ENCODE peak calls at places on chromosome 10, in eight cellular contexts. F is naive thymus-derived CD8-positive, alpha-beta T cell; D is breast epithelium; A is esophagus muscularis mucosa; X is NCI-H2081; E is stimulated activated CD4-positive, alpha-beta T cell treated with anti-CD3 and anti-CD28 coated beads, Interleukin-2, amount 100 ng/mL, for 48 hours; C is GM04503; J is amygdala. M is an unnamed sample.

GRCh38 chr10:57664815-57665214 is 602.9 kb downstream of the IPMK start:
- DNase-seq in F (no peak), D (no peak), A (no peak), X (no peak), E (no peak), C (no peak), J (no peak), M (no peak)

GRCh38 chr10:132420469-132421376 is 23.7 kb downstream of the PWWP2B start:
- DNase-seq in F (no peak), D (no peak), A (no peak), X (no peak), E (no peak), C (no peak), J (no peak), M (no peak)

GRCh38 chr10:85642082-85642420 is 724.5 kb downstream of the GRID1 start:
- DNase-seq in F (no peak), D (no peak), A (no peak), X (no peak), E (no peak), C (no peak), J (no peak), M (peak; percentile 2)

GRCh38 chr10:57579926-57580325 is 687.8 kb downstream of the IPMK start:
- DNase-seq in F (no peak), D (no peak), A (no peak), X (peak; percentile 5), E (no peak), C (peak; percentile 3), J (no peak), M (no peak)

GRCh38 chr10:58555170-58555929 is 42.7 kb downstream of the BICC1 start:
- DNase-seq in F (no peak), D (no peak), A (no peak), X (no peak), E (no peak), C (no peak), J (no peak), M (no peak)

GRCh38 chr10:107687702-107688101 is 523.2 kb upstream of the SORCS1 start:
- DNase-seq in F (no peak), D (no peak), A (no peak), X (no peak), E (no peak), C (no peak), J (no peak), M (no peak)

GRCh38 chr10:67650558-67650957 is 45.4 kb downstream of the CTNNA3 start:
- DNase-seq in F (no peak), D (no peak), A (no peak), X (no peak), E (no peak), C (no peak), J (no peak), M (no peak)

GRCh38 chr10:87945994-87946393 is 82.6 kb downstream of the PTEN start:
- DNase-seq in F (no peak), D (no peak), A (no peak), X (no peak), E (no peak), C (no peak), J (no peak), M (no peak)

GRCh38 chr10:60524541-60524940 is 134.9 kb upstream of the ANK3 start:
- DNase-seq in F (no peak), D (no peak), A (no peak), X (no peak), E (peak; percentile 4), C (peak; percentile 2), J (no peak), M (no peak)

GRCh38 chr10:80382989-80383388 is 25.4 kb upstream of the PRXL2A start:
- DNase-seq in F (peak; percentile 75), D (no peak), A (no peak), X (peak; percentile 8), E (peak; percentile 25), C (no peak), J (no peak), M (no peak)

GRCh38 chr10:14585287-14586193 is 189.2 kb downstream of the FAM107B start:
- DNase-seq in F (no peak), D (no peak), A (no peak), X (no peak), E (no peak), C (no peak), J (no peak), M (no peak)

GRCh38 chr10:110007171-110007700 is 548 bp upstream of the ADD3 start:
- DNase-seq in F (no peak), D (peak; percentile 52), A (no peak), X (no peak), E (peak; percentile 42), C (no peak), J (peak; percentile 71), M (no peak)

GRCh38 chr10:11225935-11226334 is 208.3 kb downstream of the CELF2 start:
- DNase-seq in F (peak; percentile 35), D (no peak), A (no peak), X (peak; percentile 14), E (peak; percentile 48), C (no peak), J (no peak), M (no peak)

GRCh38 chr10:113058175-113058961 is 108.3 kb downstream of the TCF7L2 start:
- DNase-seq in F (no peak), D (no peak), A (no peak), X (no peak), E (no peak), C (peak; percentile 44), J (no peak), M (peak; percentile 86)

GRCh38 chr10:33616921-33617320 is 282.5 kb upstream of the NRP1 start:
- DNase-seq in F (no peak), D (no peak), A (no peak), X (no peak), E (no peak), C (no peak), J (no peak), M (no peak)

GRCh38 chr10:125662616-125663015 is 20.3 kb downstream of the TEX36 start:
- DNase-seq in F (no peak), D (no peak), A (no peak), X (no peak), E (no peak), C (no peak), J (no peak), M (no peak)

GRCh38 chr10:25547391-25547790 is 372.6 kb downstream of the GPR158 start:
- DNase-seq in F (no peak), D (no peak), A (no peak), X (no peak), E (no peak), C (no peak), J (no peak), M (no peak)

GRCh38 chr10:1620803-1621202 is 116.5 kb downstream of the ADARB2 start:
- DNase-seq in F (no peak), D (no peak), A (no peak), X (no peak), E (no peak), C (no peak), J (no peak), M (no peak)

GRCh38 chr10:50216894-50217293 is 34.4 kb downstream of the ASAH2 start:
- DNase-seq in F (no peak), D (no peak), A (no peak), X (no peak), E (no peak), C (peak; percentile 29), J (no peak), M (no peak)

GRCh38 chr10:17523917-17524316 is 69.5 kb upstream of the ST8SIA6 start:
- DNase-seq in F (no peak), D (no peak), A (no peak), X (no peak), E (no peak), C (no peak), J (no peak), M (no peak)

GRCh38 chr10:117535752-117536358 is 6.7 kb upstream of the EMX2 start:
- DNase-seq in F (no peak), D (no peak), A (no peak), X (no peak), E (no peak), C (no peak), J (no peak), M (no peak)

GRCh38 chr10:129964611-129965417 is 740 bp upstream of the EBF3 start:
- DNase-seq in F (no peak), D (no peak), A (no peak), X (no peak), E (no peak), C (no peak), J (no peak), M (peak; percentile 87)

GRCh38 chr10:34200355-34200901 is 614.7 kb downstream of the PARD3 start:
- DNase-seq in F (no peak), D (no peak), A (no peak), X (no peak), E (no peak), C (no peak), J (peak; percentile 3), M (no peak)

GRCh38 chr10:4623200-4623599 is 202.8 kb upstream of the AKR1E2 start:
- DNase-seq in F (no peak), D (no peak), A (no peak), X (no peak), E (no peak), C (no peak), J (no peak), M (no peak)

GRCh38 chr10:13750299-13751190 is 163.8 kb downstream of the PRPF18 start:
- DNase-seq in F (no peak), D (no peak), A (no peak), X (no peak), E (no peak), C (no peak), J (no peak), M (peak; percentile 53)

GRCh38 chr10:111106081-111106480 is 29.3 kb downstream of the ADRA2A start:
- DNase-seq in F (no peak), D (no peak), A (no peak), X (no peak), E (no peak), C (no peak), J (no peak), M (no peak)

GRCh38 chr10:86943316-86944030 is 13.9 kb downstream of the MMRN2 start:
- DNase-seq in F (no peak), D (no peak), A (no peak), X (no peak), E (no peak), C (no peak), J (no peak), M (no peak)

GRCh38 chr10:95963202-95963991 is 55.6 kb downstream of the CC2D2B start:
- DNase-seq in F (peak; percentile 21), D (no peak), A (no peak), X (no peak), E (no peak), C (no peak), J (no peak), M (no peak)

GRCh38 chr10:79116801-79117723 is 48.3 kb downstream of the ZMIZ1 start:
- DNase-seq in F (no peak), D (no peak), A (no peak), X (no peak), E (no peak), C (no peak), J (no peak), M (no peak)

GRCh38 chr10:125155669-125156068 is 4.7 kb downstream of the CTBP2 start:
- DNase-seq in F (no peak), D (no peak), A (no peak), X (no peak), E (no peak), C (no peak), J (no peak), M (peak; percentile 18)

GRCh38 chr10:30857803-30858202 is 173.9 kb downstream of the ZNF438 start:
- DNase-seq in F (no peak), D (no peak), A (peak; percentile 95), X (no peak), E (no peak), C (peak; percentile 75), J (no peak), M (peak; percentile 93)

GRCh38 chr10:131560726-131561390 is 249.3 kb upstream of the TCERG1L start:
- DNase-seq in F (no peak), D (no peak), A (no peak), X (no peak), E (no peak), C (no peak), J (no peak), M (no peak)